ENCODE peak calls at places on chromosomes 4 and X, in five cellular contexts. A, W, R, C and B are unnamed samples.

GRCh38 chr4:103011378-103012025 is 8.0 kb downstream of the SLC9B1 start:
- DNase-seq in A (no peak), W (no peak), R (no peak), C (peak; percentile 67), B (no peak)

GRCh38 chrX:129649268-129650182 is 5.2 kb downstream of the APLN start:
- DNase-seq in A (no peak), W (peak; percentile 39), R (peak; percentile 73), C (no peak), B (no peak)

GRCh38 chrX:151873096-151873495 is 39.6 kb upstream of the MAGEA4 start:
- DNase-seq in A (no peak), W (no peak), R (no peak), C (no peak), B (no peak)

GRCh38 chr4:176988226-176988625 is 195.5 kb upstream of the VEGFC start:
- DNase-seq in A (no peak), W (no peak), R (no peak), C (peak; percentile 90), B (peak; percentile 92)

GRCh38 chrX:40329616-40330015 is 231.9 kb upstream of the BCOR start:
- DNase-seq in A (no peak), W (no peak), R (peak; percentile 6), C (no peak), B (no peak)

GRCh38 chrX:9745417-9746115 is 20.1 kb downstream of the GPR143 start:
- DNase-seq in A (no peak), W (no peak), R (no peak), C (no peak), B (peak; percentile 19)

GRCh38 chr4:89001647-89002518 is 55.1 kb downstream of the FAM13A start:
- DNase-seq in A (no peak), W (no peak), R (no peak), C (no peak), B (no peak)

GRCh38 chrX:87664381-87664780 is 146.8 kb downstream of the KLHL4 start:
- DNase-seq in A (no peak), W (no peak), R (no peak), C (no peak), B (peak; percentile 39)

GRCh38 chr4:44535981-44536380 is 87.4 kb upstream of the KCTD8 start:
- DNase-seq in A (no peak), W (no peak), R (no peak), C (no peak), B (no peak)

GRCh38 chr4:52996261-52997131 is 134.4 kb downstream of the RASL11B start:
- DNase-seq in A (no peak), W (no peak), R (no peak), C (peak; percentile 80), B (peak; percentile 49)

GRCh38 chrX:49901068-49901467 is 21.3 kb upstream of the CLCN5 start:
- DNase-seq in A (no peak), W (no peak), R (no peak), C (no peak), B (no peak)

GRCh38 chr4:176840166-176840565 is 47.4 kb upstream of the VEGFC start:
- DNase-seq in A (no peak), W (no peak), R (no peak), C (no peak), B (peak; percentile 70)

GRCh38 chr4:42633605-42634388 is 23.1 kb downstream of the ATP8A1 start:
- DNase-seq in A (no peak), W (no peak), R (no peak), C (no peak), B (no peak)

GRCh38 chr4:67746797-67747495 is 7.2 kb downstream of the GNRHR start:
- DNase-seq in A (no peak), W (no peak), R (no peak), C (peak; percentile 49), B (peak; percentile 71)

GRCh38 chrX:134634691-134635090 is 23.6 kb downstream of the PLAC1 start:
- DNase-seq in A (no peak), W (no peak), R (no peak), C (peak; percentile 75), B (peak; percentile 12)

GRCh38 chrX:84709987-84710386 is 207.7 kb upstream of the HDX start:
- DNase-seq in A (no peak), W (no peak), R (no peak), C (no peak), B (no peak)

GRCh38 chr4:2280531-2281300 is 18.8 kb upstream of the MXD4 start:
- DNase-seq in A (peak; percentile 17), W (no peak), R (no peak), C (no peak), B (no peak)

GRCh38 chr4:15240764-15241163 is 187.1 kb upstream of the C1QTNF7 start:
- DNase-seq in A (no peak), W (no peak), R (no peak), C (no peak), B (peak; percentile 10)

GRCh38 chrX:13898084-13898483 is 81.2 kb upstream of the GPM6B start:
- DNase-seq in A (no peak), W (no peak), R (no peak), C (peak; percentile 48), B (no peak)
- TF ChIP-seq CTCF in A (no peak), W (peak; percentile 45), R (peak; percentile 29), C (peak; percentile 28), B (no peak)

GRCh38 chr4:3399277-3400194 is 42.2 kb upstream of the HGFAC start:
- DNase-seq in A (no peak), W (peak; percentile 15), R (no peak), C (no peak), B (peak; percentile 42)
- TF ChIP-seq CTCF in A (no peak), W (no peak), R (no peak), C (no peak), B (no peak)

DNA sequence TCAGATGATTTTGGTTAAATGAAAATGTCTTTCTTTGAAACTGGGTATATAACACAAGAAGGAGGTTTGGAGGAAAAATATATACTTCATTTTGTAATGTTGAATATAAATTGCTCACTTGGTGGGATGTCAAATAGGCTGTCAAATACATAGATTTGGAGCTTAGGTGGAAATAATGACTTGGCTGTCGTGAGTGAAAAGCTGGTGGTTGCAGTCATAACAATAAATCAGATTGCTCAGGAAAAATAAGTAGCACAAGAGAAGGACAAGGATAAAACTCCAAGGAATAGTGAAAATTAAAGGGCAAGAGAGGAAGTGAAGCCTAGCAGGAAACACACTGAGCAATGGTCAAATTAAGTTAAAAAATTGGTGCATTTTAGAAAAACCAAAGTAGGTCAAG is 253.0 kb upstream of the ANKRD50 start:
- DNase-seq in A (no peak), W (no peak), R (no peak), C (no peak), B (no peak)
- TF ChIP-seq CTCF in A (no peak), W (no peak), R (no peak), C (no peak), B (no peak)

GRCh38 chr4:130712038-130712437 is 1616.1 kb downstream of the C4orf33 start:
- DNase-seq in A (no peak), W (no peak), R (no peak), C (no peak), B (peak; percentile 7)

DNA sequence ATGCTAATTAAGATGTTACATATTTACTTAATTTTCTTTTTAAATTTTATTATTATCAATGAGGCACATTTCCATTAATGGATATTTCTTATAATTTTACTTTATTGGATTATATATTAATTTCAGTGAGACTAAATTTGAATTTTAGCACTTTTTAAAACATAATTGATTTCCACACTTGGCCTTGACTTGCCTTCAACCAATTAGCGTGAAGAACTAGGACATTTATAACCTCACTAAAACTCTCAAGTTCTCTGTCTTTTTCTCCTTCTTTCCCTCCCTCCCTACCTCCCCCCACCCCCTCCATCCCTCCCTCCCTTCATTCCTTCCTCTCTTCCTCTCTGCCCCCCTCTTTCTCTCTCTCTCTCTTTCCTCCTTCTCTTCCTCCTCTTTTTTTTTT is 1618.1 kb downstream of the C4orf33 start:
- DNase-seq in A (no peak), W (no peak), R (no peak), C (no peak), B (no peak)
- TF ChIP-seq CTCF in A (no peak), W (no peak), R (no peak), C (no peak), B (no peak)

GRCh38 chr4:11480683-11481082 is 52.0 kb upstream of the HS3ST1 start:
- DNase-seq in A (no peak), W (no peak), R (no peak), C (no peak), B (peak; percentile 16)
- TF ChIP-seq CTCF in A (no peak), W (no peak), R (no peak), C (no peak), B (no peak)

GRCh38 chrX:119948381-119948780 is 4.8 kb upstream of the NKAP start:
- DNase-seq in A (no peak), W (no peak), R (no peak), C (no peak), B (no peak)
- TF ChIP-seq CTCF in A (no peak), W (no peak), R (no peak), C (no peak), B (no peak)

GRCh38 chr4:148415500-148415899 is 26.7 kb downstream of the NR3C2 start:
- DNase-seq in A (no peak), W (no peak), R (no peak), C (no peak), B (peak; percentile 13)
- TF ChIP-seq CTCF in A (no peak), W (peak; percentile 19), R (no peak), C (no peak), B (no peak)

DNA sequence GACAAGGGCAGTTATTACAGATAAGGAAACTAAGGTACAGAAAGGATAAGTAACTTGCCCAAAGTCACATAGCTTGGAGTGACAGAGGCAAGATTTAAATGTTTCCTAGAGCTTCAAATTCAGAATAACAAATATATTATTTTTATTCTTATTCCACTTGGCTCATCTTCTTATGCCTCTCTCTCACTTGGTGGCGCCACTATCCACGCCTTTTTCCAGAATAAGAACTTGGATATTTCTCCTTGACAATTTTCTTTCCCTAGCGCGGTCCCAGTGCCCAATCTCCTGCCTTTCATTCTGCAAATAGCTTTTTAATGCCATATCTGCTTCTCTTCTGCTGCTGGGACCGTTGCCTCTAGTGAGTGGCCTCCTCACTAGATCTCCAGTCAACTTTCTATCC is 78.5 kb downstream of the MSN start:
- DNase-seq in A (no peak), W (no peak), R (no peak), C (no peak), B (no peak)
- TF ChIP-seq CTCF in A (no peak), W (no peak), R (no peak), C (no peak), B (peak; percentile 11)